ENCODE peak calls at places on chromosomes 16 and 17, in four cellular contexts. Y is M059J; L is amygdala; X is activated T-cell treated with anti-CD3 and anti-CD28 coated beads, Interleukin-2, amount 50 U/mL, for 48 hours. Q is an unnamed sample.

GRCh38 chr17:58706351-58707140 is 14.1 kb downstream of the RAD51C start:
- DNase-seq in Y (no peak), L (no peak), X (no peak), Q (no peak)

GRCh38 chr17:13600475-13601316 is 1.0 kb downstream of the HS3ST3A1 start:
- DNase-seq in Y (no peak), L (no peak), X (peak), Q (no peak)

GRCh38 chr17:59454633-59455105 is 110.7 kb upstream of the DHX40 start:
- DNase-seq in Y (peak), L (no peak), X (no peak), Q (no peak)

GRCh38 chr17:8056232-8056975 is 17.5 kb downstream of the ALOX15B start:
- DNase-seq in Y (peak), L (no peak), X (peak), Q (no peak)

GRCh38 chr16:58684354-58685083 is at the start of gene SLC38A7:
- DNase-seq in Y (peak), L (peak), X (peak), Q (peak)

GRCh38 chr17:31524926-31525800 is 133.7 kb downstream of the RAB11FIP4 start:
- DNase-seq in Y (peak), L (peak), X (peak), Q (peak)

GRCh38 chr17:51351890-51352289 is 91.5 kb downstream of the UTP18 start:
- DNase-seq in Y (no peak), L (peak), X (no peak), Q (no peak)

GRCh38 chr17:10063730-10064221 is 134.6 kb downstream of the GAS7 start:
- DNase-seq in Y (peak), L (no peak), X (peak), Q (no peak)

GRCh38 chr16:1913327-1914083 is 4.7 kb downstream of the HS3ST6 start:
- DNase-seq in Y (no peak), L (no peak), X (no peak), Q (peak)

GRCh38 chr17:8664426-8665105 is 34.0 kb upstream of the MYH10 start:
- DNase-seq in Y (no peak), L (no peak), X (no peak), Q (no peak)

GRCh38 chr17:27430882-27431491 is 25.3 kb upstream of the KSR1 start:
- DNase-seq in Y (peak), L (peak), X (peak), Q (peak)

GRCh38 chr17:413706-414440 is 61.3 kb upstream of the RPH3AL start:
- DNase-seq in Y (no peak), L (no peak), X (peak), Q (no peak)

GRCh38 chr17:74730491-74731346 is 6.3 kb upstream of the RAB37 start:
- DNase-seq in Y (peak), L (no peak), X (peak), Q (no peak)

GRCh38 chr16:84166796-84167695 is 19.8 kb downstream of the TAF1C start:
- DNase-seq in Y (no peak), L (no peak), X (peak), Q (no peak)

GRCh38 chr16:54027126-54027922 is 259.3 kb downstream of the IRX3 start:
- DNase-seq in Y (peak), L (no peak), X (no peak), Q (peak)

GRCh38 chr16:57268804-57269800 is 15.4 kb downstream of the PLLP start:
- DNase-seq in Y (no peak), L (no peak), X (no peak), Q (no peak)

GRCh38 chr17:146983-147761 is 9.8 kb downstream of the SCGB1C2 start:
- DNase-seq in Y (no peak), L (no peak), X (no peak), Q (no peak)

GRCh38 chr16:71626858-71627213 is 852 bp downstream of the MARVELD3 start:
- DNase-seq in Y (no peak), L (no peak), X (no peak), Q (peak)

GRCh38 chr16:20676268-20676828 is 21.1 kb downstream of the ACSM1 start:
- DNase-seq in Y (no peak), L (no peak), X (no peak), Q (no peak)

Q was measured in RWPE1.